ENCODE peak calls at places on chromosomes 16 and 17, in six cellular contexts. U, Y, A, R, N and T are unnamed samples.
A peak's percentile ranks its signal among the peaks of the same experiment; 100 is the strongest.

GRCh38 chr17:44053130-44053872 is 13.2 kb downstream of the LSM12 start:
- DNase-seq in U (no peak), Y (no peak), A (no peak), R (no peak), N (no peak), T (no peak)

GRCh38 chr16:2288701-2289100 is 20.8 kb upstream of the RNPS1 start:
- DNase-seq in U (no peak), Y (no peak), A (no peak), R (no peak), N (no peak), T (no peak)

GRCh38 chr17:28041844-28042656 is 427 bp upstream of the NLK start:
- DNase-seq in U (no peak), Y (no peak), A (no peak), R (no peak), N (no peak), T (no peak)

GRCh38 chr16:22183901-22184614 is 21.8 kb downstream of the SDR42E2 start:
- DNase-seq in U (no peak), Y (no peak), A (no peak), R (no peak), N (no peak), T (no peak)

GRCh38 chr16:27374794-27375499 is 27.0 kb upstream of the IL21R start:
- DNase-seq in U (peak; percentile 87), Y (peak; percentile 79), A (peak; percentile 36), R (peak; percentile 77), N (peak; percentile 56), T (no peak)

GRCh38 chr17:40192961-40193360 is 15.7 kb downstream of the RAPGEFL1 start:
- DNase-seq in U (no peak), Y (no peak), A (no peak), R (no peak), N (no peak), T (no peak)

GRCh38 chr17:2027528-2028233 is 2.3 kb upstream of the DPH1 start:
- DNase-seq in U (no peak), Y (no peak), A (no peak), R (no peak), N (no peak), T (no peak)

GRCh38 chr16:85348065-85348840 is 236.0 kb upstream of the CIBAR2 start:
- DNase-seq in U (no peak), Y (no peak), A (no peak), R (no peak), N (no peak), T (no peak)

GRCh38 chr16:87541004-87541881 is 48.4 kb upstream of the ZCCHC14 start:
- DNase-seq in U (no peak), Y (no peak), A (peak; percentile 67), R (peak; percentile 73), N (no peak), T (peak; percentile 94)

GRCh38 chr16:383326-384020 is 1.7 kb upstream of the PGAP6 start:
- DNase-seq in U (no peak), Y (no peak), A (no peak), R (no peak), N (no peak), T (no peak)

GRCh38 chr16:77562497-77562896 is 127.7 kb upstream of the ADAMTS18 start:
- DNase-seq in U (no peak), Y (no peak), A (no peak), R (no peak), N (no peak), T (no peak)

GRCh38 chr17:7932483-7932891 is 481 bp downstream of the CNTROB start:
- DNase-seq in U (peak; percentile 51), Y (no peak), A (no peak), R (no peak), N (peak; percentile 22), T (no peak)

GRCh38 chr16:68590201-68590994 is 51.3 kb downstream of the ZFP90 start:
- DNase-seq in U (peak; percentile 71), Y (peak; percentile 88), A (no peak), R (no peak), N (no peak), T (no peak)

GRCh38 chr17:17795946-17796786 is 40.6 kb downstream of the SREBF1 start:
- DNase-seq in U (no peak), Y (no peak), A (no peak), R (no peak), N (no peak), T (no peak)

GRCh38 chr16:49181812-49182211 is 99.8 kb downstream of the CBLN1 start:
- DNase-seq in U (no peak), Y (no peak), A (no peak), R (no peak), N (no peak), T (no peak)

GRCh38 chr17:82399601-82400101 is 18.5 kb upstream of the HEXD start:
- DNase-seq in U (no peak), Y (no peak), A (no peak), R (peak; percentile 24), N (no peak), T (no peak)

GRCh38 chr17:76368545-76368944 is 14.8 kb upstream of the PRPSAP1 start:
- DNase-seq in U (no peak), Y (no peak), A (no peak), R (no peak), N (no peak), T (no peak)

GRCh38 chr17:19360772-19361171 is 1.8 kb downstream of the B9D1 start:
- DNase-seq in U (no peak), Y (no peak), A (no peak), R (no peak), N (no peak), T (no peak)

GRCh38 chr17:19361326-19361725 is 1.2 kb downstream of the B9D1 start:
- DNase-seq in U (no peak), Y (no peak), A (no peak), R (no peak), N (no peak), T (no peak)

GRCh38 chr17:19362293-19363113 is at the start of gene B9D1:
- DNase-seq in U (peak; percentile 97), Y (peak; percentile 96), A (peak; percentile 55), R (peak; percentile 91), N (peak; percentile 90), T (peak; percentile 95)

GRCh38 chr17:19363114-19363438 is 553 bp upstream of the B9D1 start:
- DNase-seq in U (no peak), Y (no peak), A (no peak), R (no peak), N (no peak), T (no peak)

DNA sequence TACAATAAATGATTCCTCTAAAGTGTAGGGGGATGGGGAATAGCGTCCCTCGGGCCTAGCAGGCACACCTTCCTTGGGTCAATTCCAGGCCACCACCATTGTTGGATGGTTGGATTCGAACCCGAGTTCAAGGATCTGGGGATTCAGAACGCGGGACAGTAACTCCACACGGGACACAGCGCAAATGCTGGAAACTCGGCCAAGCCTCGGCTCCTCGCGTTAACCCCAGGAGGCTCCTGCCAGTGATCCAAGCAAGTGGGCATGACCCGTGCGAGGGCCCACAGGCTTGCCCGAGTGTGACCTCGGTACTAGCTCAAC is 589 bp downstream of the B9D1 start:
- DNase-seq in U (peak; percentile 40), Y (no peak), A (no peak), R (no peak), N (no peak), T (no peak)
- H3K4me3 ChIP-seq in U (peak overlapping the region; percentile 82), Y (peak overlapping the region; percentile 84), A (peak overlapping the region; percentile 88), R (peak overlapping the region; percentile 59), N (peak overlapping the region; percentile 97), T (peak overlapping the region; percentile 88)

GRCh38 chr17:59666235-59666634 is 41.0 kb downstream of the PTRH2 start:
- DNase-seq in U (no peak), Y (no peak), A (no peak), R (no peak), N (no peak), T (no peak)
- H3K27ac ChIP-seq in U (no peak overlapping the region), Y (no peak overlapping the region), A (no peak overlapping the region), R (no peak overlapping the region), N (no peak overlapping the region), T (no peak overlapping the region)

GRCh38 chr17:81345211-81346089 is 49.8 kb upstream of the BAHCC1 start:
- DNase-seq in U (peak; percentile 91), Y (peak; percentile 97), A (peak; percentile 53), R (peak; percentile 93), N (peak; percentile 66), T (peak; percentile 94)
- TF ChIP-seq CTCF in U (peak; percentile 16), Y (peak; percentile 33), A (peak; percentile 50), R (peak; percentile 23), N (no peak), T (no peak)

GRCh38 chr17:19250421-19251141 is 13.4 kb downstream of the EPN2 start:
- DNase-seq in U (no peak), Y (no peak), A (no peak), R (peak; percentile 81), N (no peak), T (no peak)
- H3K4me3 ChIP-seq in U (no peak overlapping the region), Y (no peak overlapping the region), A (no peak overlapping the region), R (no peak overlapping the region), N (no peak overlapping the region), T (peak overlapping the region; percentile 33)

GRCh38 chr17:21525464-21526130 is 149.4 kb downstream of the KCNJ12 start:
- DNase-seq in U (no peak), Y (no peak), A (no peak), R (no peak), N (no peak), T (peak; percentile 33)

GRCh38 chr17:21528031-21528684 is 152.0 kb downstream of the KCNJ12 start:
- DNase-seq in U (no peak), Y (no peak), A (no peak), R (no peak), N (no peak), T (peak; percentile 14)

GRCh38 chr17:21523482-21524210 is 147.5 kb downstream of the KCNJ12 start:
- DNase-seq in U (no peak), Y (no peak), A (no peak), R (no peak), N (no peak), T (peak; percentile 62)

GRCh38 chr17:21522755-21523154 is 146.6 kb downstream of the KCNJ12 start:
- DNase-seq in U (no peak), Y (no peak), A (no peak), R (no peak), N (no peak), T (peak; percentile 31)

DNA sequence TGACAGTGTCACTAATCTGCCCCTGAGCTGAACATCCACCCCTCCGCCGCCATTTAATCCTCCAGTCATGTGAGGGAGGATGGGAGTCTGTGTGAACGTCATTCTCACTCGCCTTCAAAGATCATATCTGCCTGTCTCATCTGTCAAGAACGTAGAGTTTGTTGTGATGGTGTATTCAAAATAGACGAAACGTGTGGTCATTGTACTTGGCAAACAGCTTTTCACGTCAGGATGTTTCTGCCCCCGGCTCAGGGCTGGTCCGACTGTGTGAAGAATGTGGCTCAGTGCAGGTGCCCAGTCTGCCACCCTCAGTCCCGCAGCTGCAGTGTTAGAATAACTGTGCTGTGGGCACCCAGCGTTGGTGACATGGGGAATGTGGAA is 148.0 kb downstream of the KCNJ12 start:
- DNase-seq in U (no peak), Y (no peak), A (no peak), R (no peak), N (no peak), T (peak; percentile 24)
- H3K27ac ChIP-seq in U (no peak overlapping the region), Y (no peak overlapping the region), A (no peak overlapping the region), R (no peak overlapping the region), N (no peak overlapping the region), T (no peak overlapping the region)

GRCh38 chr17:57906910-57907309 is 48.3 kb downstream of the CUEDC1 start:
- DNase-seq in U (peak; percentile 48), Y (no peak), A (no peak), R (no peak), N (no peak), T (no peak)
- TF ChIP-seq CTCF in U (peak; percentile 34), Y (no peak), A (no peak), R (no peak), N (no peak), T (no peak)